ENCODE peak calls at places on chromosomes 1 and 21, in seven cellular contexts. C is GM12865; Y is NCI-H526 treated with DMSO at 0.1 percent for 48 hours; D is OCI-LY7; G is mesendoderm; O is endodermal cell; Z is activated naive CD4-positive, alpha-beta T cell treated with anti-CD3 and anti-CD28 coated beads, Interleukin-2, amount 10 ng/mL, durations not matched to agents 7 days and 5 days. Q is an unnamed sample.

GRCh38 chr1:68010094-68010493 is 40.3 kb downstream of the DIRAS3 start:
- DNase-seq in C (no peak), Y (peak; percentile 19), D (no peak), G (peak; percentile 33), O (no peak), Z (no peak), Q (no peak)

GRCh38 chr1:163826500-163826899 is 504.7 kb downstream of the NUF2 start:
- DNase-seq in C (no peak), Y (no peak), D (no peak), G (no peak), O (no peak), Z (no peak), Q (no peak)

GRCh38 chr1:113542221-113542701 is 151.9 kb downstream of the MAGI3 start:
- DNase-seq in C (no peak), Y (no peak), D (no peak), G (no peak), O (no peak), Z (no peak), Q (no peak)

GRCh38 chr1:227891955-227892871 is 55.5 kb downstream of the WNT9A start:
- DNase-seq in C (no peak), Y (no peak), D (no peak), G (peak; percentile 61), O (peak; percentile 80), Z (no peak), Q (peak; percentile 56)

GRCh38 chr1:209755926-209756607 is at the start of gene TRAF3IP3:
- DNase-seq in C (peak; percentile 93), Y (no peak), D (peak; percentile 86), G (no peak), O (no peak), Z (peak; percentile 87), Q (peak; percentile 13)

GRCh38 chr21:40732998-40733397 is 114.0 kb downstream of the DSCAM start:
- DNase-seq in C (no peak), Y (no peak), D (no peak), G (no peak), O (no peak), Z (no peak), Q (no peak)

GRCh38 chr1:85438353-85438752 is 26.6 kb downstream of the DDAH1 start:
- DNase-seq in C (no peak), Y (no peak), D (no peak), G (no peak), O (no peak), Z (no peak), Q (no peak)

GRCh38 chr1:226378071-226378470 is 29.8 kb downstream of the PARP1 start:
- DNase-seq in C (no peak), Y (no peak), D (no peak), G (no peak), O (no peak), Z (no peak), Q (no peak)

GRCh38 chr1:116168277-116169032 is 57.3 kb downstream of the MAB21L3 start:
- DNase-seq in C (peak; percentile 81), Y (peak; percentile 79), D (peak; percentile 40), G (peak; percentile 77), O (peak; percentile 90), Z (peak; percentile 88), Q (peak; percentile 87)

GRCh38 chr1:53629101-53629691 is 109.8 kb downstream of the GLIS1 start:
- DNase-seq in C (no peak), Y (no peak), D (no peak), G (no peak), O (peak; percentile 32), Z (no peak), Q (peak; percentile 38)

GRCh38 chr1:207355513-207356295 is 34.2 kb downstream of the CD55 start:
- DNase-seq in C (no peak), Y (no peak), D (no peak), G (no peak), O (no peak), Z (no peak), Q (no peak)

GRCh38 chr1:7335224-7335879 is 435.7 kb upstream of the VAMP3 start:
- DNase-seq in C (no peak), Y (peak; percentile 48), D (no peak), G (peak; percentile 12), O (no peak), Z (no peak), Q (no peak)

GRCh38 chr1:208520700-208521099 is 276.5 kb upstream of the PLXNA2 start:
- DNase-seq in C (no peak), Y (no peak), D (no peak), G (no peak), O (peak; percentile 22), Z (no peak), Q (no peak)

GRCh38 chr1:210681158-210681557 is 352.5 kb downstream of the HHAT start:
- DNase-seq in C (no peak), Y (no peak), D (no peak), G (no peak), O (peak; percentile 21), Z (no peak), Q (no peak)

GRCh38 chr1:101004061-101004460 is 21.5 kb downstream of the DPH5 start:
- DNase-seq in C (peak; percentile 9), Y (peak; percentile 26), D (no peak), G (peak; percentile 12), O (no peak), Z (no peak), Q (no peak)

GRCh38 chr1:92708368-92708950 is 76.4 kb downstream of the EVI5 start:
- DNase-seq in C (no peak), Y (no peak), D (peak; percentile 1), G (no peak), O (no peak), Z (no peak), Q (no peak)

GRCh38 chr1:197042676-197043341 is 24.3 kb downstream of the F13B start:
- DNase-seq in C (no peak), Y (no peak), D (no peak), G (no peak), O (no peak), Z (no peak), Q (no peak)

GRCh38 chr1:54310439-54311328 is 95.5 kb downstream of the SSBP3 start:
- DNase-seq in C (peak; percentile 34), Y (no peak), D (peak; percentile 41), G (peak; percentile 89), O (peak; percentile 94), Z (no peak), Q (no peak)

GRCh38 chr1:159942700-159943640 is 2.4 kb downstream of the IGSF9 start:
- DNase-seq in C (no peak), Y (no peak), D (no peak), G (no peak), O (peak; percentile 29), Z (no peak), Q (no peak)

GRCh38 chr1:147480565-147480935 is 60.8 kb upstream of the BCL9 start:
- DNase-seq in C (no peak), Y (no peak), D (no peak), G (no peak), O (no peak), Z (no peak), Q (no peak)

GRCh38 chr1:24318238-24318987 is 744 bp upstream of the GRHL3 start:
- DNase-seq in C (no peak), Y (no peak), D (no peak), G (no peak), O (no peak), Z (no peak), Q (no peak)

GRCh38 chr1:30315185-30315960 is 408.0 kb downstream of the MATN1 start:
- DNase-seq in C (peak; percentile 26), Y (no peak), D (peak; percentile 15), G (peak; percentile 30), O (no peak), Z (no peak), Q (no peak)

GRCh38 chr1:162145966-162146696 is 76.6 kb downstream of the NOS1AP start:
- DNase-seq in C (no peak), Y (no peak), D (no peak), G (peak; percentile 51), O (peak; percentile 73), Z (no peak), Q (no peak)

GRCh38 chr1:207282049-207282448 is 39.4 kb upstream of the CD55 start:
- DNase-seq in C (no peak), Y (no peak), D (no peak), G (no peak), O (no peak), Z (no peak), Q (no peak)

GRCh38 chr1:183609313-183609712 is 19.1 kb upstream of the NCF2 start:
- DNase-seq in C (peak; percentile 83), Y (peak; percentile 67), D (peak; percentile 43), G (peak; percentile 25), O (peak; percentile 54), Z (no peak), Q (no peak)

GRCh38 chr1:234928642-234929041 is 200.0 kb downstream of the TOMM20 start:
- DNase-seq in C (no peak), Y (no peak), D (peak; percentile 17), G (no peak), O (no peak), Z (no peak), Q (no peak)

GRCh38 chr1:84939761-84940160 is 46.8 kb upstream of the LPAR3 start:
- DNase-seq in C (no peak), Y (no peak), D (no peak), G (no peak), O (no peak), Z (no peak), Q (no peak)

GRCh38 chr21:38766987-38767722 is 38.6 kb upstream of the ETS2 start:
- DNase-seq in C (peak; percentile 94), Y (no peak), D (peak; percentile 79), G (no peak), O (no peak), Z (peak; percentile 78), Q (no peak)

GRCh38 chr1:233304489-233305102 is 9.1 kb upstream of the PCNX2 start:
- DNase-seq in C (peak; percentile 22), Y (no peak), D (peak; percentile 55), G (no peak), O (no peak), Z (no peak), Q (no peak)

GRCh38 chr1:91647061-91647460 is 146.4 kb downstream of the CDC7 start:
- DNase-seq in C (no peak), Y (no peak), D (no peak), G (no peak), O (no peak), Z (no peak), Q (no peak)

GRCh38 chr1:174157157-174157806 is 2.0 kb upstream of the RABGAP1L start:
- DNase-seq in C (peak; percentile 92), Y (peak; percentile 42), D (peak; percentile 54), G (no peak), O (no peak), Z (peak; percentile 36), Q (no peak)

GRCh38 chr1:33286451-33287185 is 30.3 kb downstream of the ZNF362 start:
- DNase-seq in C (no peak), Y (no peak), D (no peak), G (no peak), O (no peak), Z (no peak), Q (no peak)

GRCh38 chr1:19091539-19091938 is 118.5 kb downstream of the UBR4 start:
- DNase-seq in C (no peak), Y (no peak), D (no peak), G (no peak), O (no peak), Z (no peak), Q (no peak)

GRCh38 chr1:94095744-94096469 is 25.0 kb downstream of the ABCA4 start:
- DNase-seq in C (no peak), Y (no peak), D (no peak), G (no peak), O (no peak), Z (no peak), Q (peak; percentile 74)

Q was measured in ascending aorta.